ENCODE peak calls at places on chromosome 12, in eight cellular contexts. One of them, this sample, is unnamed.

GRCh38 chr12:26298785-26299621 is 103.6 kb downstream of the SSPN start:
- DNase-seq in dorsolateral prefrontal cortex: no peak
- DNase-seq in hepatocyte: peak; percentile 41
- DNase-seq in CD4-positive, alpha-beta memory T cell: no peak
- DNase-seq in right lobe of liver: no peak
- DNase-seq in GM23338: peak; percentile 8
- DNase-seq in tibial artery: no peak
- DNase-seq in left ventricle myocardium inferior: no peak
- DNase-seq in this sample: peak; percentile 74

GRCh38 chr12:12926571-12927071 is 25.3 kb downstream of the GPRC5D start:
- DNase-seq in dorsolateral prefrontal cortex: no peak
- DNase-seq in hepatocyte: no peak
- DNase-seq in CD4-positive, alpha-beta memory T cell: no peak
- DNase-seq in right lobe of liver: no peak
- DNase-seq in GM23338: no peak
- DNase-seq in tibial artery: no peak
- DNase-seq in left ventricle myocardium inferior: no peak
- DNase-seq in this sample: no peak

GRCh38 chr12:68406134-68406576 is 74.0 kb upstream of the MDM1 start:
- DNase-seq in dorsolateral prefrontal cortex: peak; percentile 65
- DNase-seq in hepatocyte: peak; percentile 59
- DNase-seq in CD4-positive, alpha-beta memory T cell: no peak
- DNase-seq in right lobe of liver: peak; percentile 94
- DNase-seq in GM23338: peak; percentile 52
- DNase-seq in tibial artery: peak; percentile 91
- DNase-seq in left ventricle myocardium inferior: peak; percentile 94
- DNase-seq in this sample: peak; percentile 43

GRCh38 chr12:81327458-81327857 is 249.6 kb downstream of the ACSS3 start:
- DNase-seq in dorsolateral prefrontal cortex: no peak
- DNase-seq in hepatocyte: no peak
- DNase-seq in CD4-positive, alpha-beta memory T cell: no peak
- DNase-seq in right lobe of liver: no peak
- DNase-seq in GM23338: no peak
- DNase-seq in tibial artery: no peak
- DNase-seq in left ventricle myocardium inferior: no peak
- DNase-seq in this sample: no peak

GRCh38 chr12:57840701-57841100 is 5.8 kb downstream of the CTDSP2 start:
- DNase-seq in dorsolateral prefrontal cortex: no peak
- DNase-seq in hepatocyte: peak; percentile 59
- DNase-seq in CD4-positive, alpha-beta memory T cell: no peak
- DNase-seq in right lobe of liver: no peak
- DNase-seq in GM23338: no peak
- DNase-seq in tibial artery: no peak
- DNase-seq in left ventricle myocardium inferior: no peak
- DNase-seq in this sample: no peak

GRCh38 chr12:116368196-116369194 is 91.0 kb upstream of the MED13L start:
- DNase-seq in dorsolateral prefrontal cortex: no peak
- DNase-seq in hepatocyte: peak; percentile 79
- DNase-seq in CD4-positive, alpha-beta memory T cell: no peak
- DNase-seq in right lobe of liver: peak; percentile 77
- DNase-seq in GM23338: no peak
- DNase-seq in tibial artery: no peak
- DNase-seq in left ventricle myocardium inferior: no peak
- DNase-seq in this sample: no peak

GRCh38 chr12:51721281-51721940 is 127.1 kb downstream of the FIGNL2 start:
- DNase-seq in dorsolateral prefrontal cortex: peak; percentile 60
- DNase-seq in hepatocyte: peak; percentile 12
- DNase-seq in CD4-positive, alpha-beta memory T cell: peak; percentile 35
- DNase-seq in right lobe of liver: peak; percentile 53
- DNase-seq in GM23338: peak; percentile 90
- DNase-seq in tibial artery: peak; percentile 41
- DNase-seq in left ventricle myocardium inferior: peak; percentile 19
- DNase-seq in this sample: no peak

GRCh38 chr12:71438670-71439361 is 782 bp upstream of the LGR5 start:
- DNase-seq in dorsolateral prefrontal cortex: no peak
- DNase-seq in hepatocyte: peak; percentile 23
- DNase-seq in CD4-positive, alpha-beta memory T cell: no peak
- DNase-seq in right lobe of liver: no peak
- DNase-seq in GM23338: peak; percentile 26
- DNase-seq in tibial artery: no peak
- DNase-seq in left ventricle myocardium inferior: no peak
- DNase-seq in this sample: peak; percentile 19

DNA sequence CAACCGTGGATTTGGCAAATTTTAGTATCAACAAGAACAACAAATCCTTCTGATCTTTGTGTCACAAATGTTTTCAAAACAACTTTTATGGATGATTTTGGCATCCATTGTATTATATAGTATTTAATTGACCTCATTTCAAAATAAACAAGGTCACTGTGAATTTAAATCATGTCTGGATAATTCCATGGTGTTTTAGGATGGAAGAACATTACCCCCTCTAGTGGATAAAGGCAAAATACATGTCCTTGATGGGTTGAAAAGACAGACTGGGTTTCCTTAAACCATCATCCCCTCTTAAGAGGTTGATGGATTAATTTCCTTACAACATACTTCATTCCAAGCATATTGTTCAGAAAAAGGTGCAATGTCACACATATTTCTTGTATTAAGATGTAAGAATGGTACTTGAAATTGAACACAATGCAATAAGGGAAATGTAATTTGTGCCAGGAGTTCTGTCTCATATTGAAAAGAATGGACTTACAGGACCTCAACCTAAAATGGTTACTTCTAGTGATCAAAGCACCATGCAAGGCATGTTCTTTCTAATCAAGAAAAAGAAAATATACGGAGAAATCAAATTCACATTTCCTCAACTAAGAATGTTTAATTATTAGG is 352.0 kb downstream of the BCAT1 start:
- DNase-seq in dorsolateral prefrontal cortex: no peak
- DNase-seq in hepatocyte: peak; percentile 26
- DNase-seq in CD4-positive, alpha-beta memory T cell: no peak
- DNase-seq in right lobe of liver: no peak
- DNase-seq in GM23338: peak; percentile 74
- DNase-seq in tibial artery: no peak
- DNase-seq in left ventricle myocardium inferior: no peak
- DNase-seq in this sample: peak; percentile 77
- H3K27ac ChIP-seq in dorsolateral prefrontal cortex: no peak overlapping the region
- H3K27ac ChIP-seq in hepatocyte: no peak overlapping the region
- H3K27ac ChIP-seq in CD4-positive, alpha-beta memory T cell: no peak overlapping the region
- H3K27ac ChIP-seq in right lobe of liver: no peak overlapping the region
- H3K27ac ChIP-seq in GM23338: no peak overlapping the region
- H3K27ac ChIP-seq in tibial artery: no peak overlapping the region
- H3K27ac ChIP-seq in left ventricle myocardium inferior: no peak overlapping the region
- H3K27ac ChIP-seq in this sample: no peak overlapping the region

GRCh38 chr12:112153181-112153899 is 28.0 kb downstream of the TRAFD1 start:
- DNase-seq in dorsolateral prefrontal cortex: peak; percentile 21
- DNase-seq in hepatocyte: no peak
- DNase-seq in CD4-positive, alpha-beta memory T cell: no peak
- DNase-seq in right lobe of liver: no peak
- DNase-seq in GM23338: no peak
- DNase-seq in tibial artery: no peak
- DNase-seq in left ventricle myocardium inferior: no peak
- DNase-seq in this sample: no peak
- H3K27ac ChIP-seq in dorsolateral prefrontal cortex: no peak overlapping the region
- H3K27ac ChIP-seq in hepatocyte: no peak overlapping the region
- H3K27ac ChIP-seq in CD4-positive, alpha-beta memory T cell: no peak overlapping the region
- H3K27ac ChIP-seq in right lobe of liver: no peak overlapping the region
- H3K27ac ChIP-seq in GM23338: no peak overlapping the region
- H3K27ac ChIP-seq in tibial artery: no peak overlapping the region
- H3K27ac ChIP-seq in left ventricle myocardium inferior: no peak overlapping the region
- H3K27ac ChIP-seq in this sample: no peak overlapping the region

GRCh38 chr12:122099280-122099749 is 20.8 kb downstream of the MLXIP start:
- DNase-seq in dorsolateral prefrontal cortex: no peak
- DNase-seq in hepatocyte: no peak
- DNase-seq in CD4-positive, alpha-beta memory T cell: peak; percentile 23
- DNase-seq in right lobe of liver: no peak
- DNase-seq in GM23338: no peak
- DNase-seq in tibial artery: no peak
- DNase-seq in left ventricle myocardium inferior: no peak
- DNase-seq in this sample: no peak
- H3K27ac ChIP-seq in dorsolateral prefrontal cortex: peak overlapping the region; percentile 87
- H3K27ac ChIP-seq in hepatocyte: peak overlapping the region; percentile 94
- H3K27ac ChIP-seq in CD4-positive, alpha-beta memory T cell: peak overlapping the region; percentile 29
- H3K27ac ChIP-seq in right lobe of liver: no peak overlapping the region
- H3K27ac ChIP-seq in GM23338: no peak overlapping the region
- H3K27ac ChIP-seq in tibial artery: peak overlapping the region; percentile 80
- H3K27ac ChIP-seq in left ventricle myocardium inferior: peak overlapping the region; percentile 88
- H3K27ac ChIP-seq in this sample: no peak overlapping the region

DNA sequence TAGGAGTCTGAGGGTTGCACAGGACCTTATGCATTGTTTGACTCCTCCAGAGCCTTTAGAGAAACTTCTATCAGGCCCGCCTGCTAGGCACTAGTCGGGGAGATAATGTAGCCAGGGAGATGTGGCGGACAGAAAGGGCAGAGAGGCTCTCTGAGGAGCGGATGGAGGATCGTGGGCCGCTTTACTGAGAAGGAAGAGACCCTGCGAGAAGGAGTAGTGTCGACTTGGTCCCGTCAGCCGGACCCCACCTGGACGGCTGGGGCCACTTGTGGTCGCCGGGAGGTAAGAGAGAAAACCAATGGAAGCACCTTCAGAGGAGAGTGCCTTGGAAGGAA is 467 bp upstream of the MCRS1 start:
- DNase-seq in dorsolateral prefrontal cortex: no peak
- DNase-seq in hepatocyte: no peak
- DNase-seq in CD4-positive, alpha-beta memory T cell: no peak
- DNase-seq in right lobe of liver: no peak
- DNase-seq in GM23338: no peak
- DNase-seq in tibial artery: no peak
- DNase-seq in left ventricle myocardium inferior: no peak
- DNase-seq in this sample: no peak
- H3K27ac ChIP-seq in dorsolateral prefrontal cortex: no peak overlapping the region
- H3K27ac ChIP-seq in hepatocyte: peak overlapping the region; percentile 97
- H3K27ac ChIP-seq in CD4-positive, alpha-beta memory T cell: peak overlapping the region; percentile 89
- H3K27ac ChIP-seq in right lobe of liver: peak overlapping the region; percentile 88
- H3K27ac ChIP-seq in GM23338: peak overlapping the region; percentile 83
- H3K27ac ChIP-seq in tibial artery: peak overlapping the region; percentile 84
- H3K27ac ChIP-seq in left ventricle myocardium inferior: peak overlapping the region; percentile 97
- H3K27ac ChIP-seq in this sample: peak overlapping the region; percentile 96

DNA sequence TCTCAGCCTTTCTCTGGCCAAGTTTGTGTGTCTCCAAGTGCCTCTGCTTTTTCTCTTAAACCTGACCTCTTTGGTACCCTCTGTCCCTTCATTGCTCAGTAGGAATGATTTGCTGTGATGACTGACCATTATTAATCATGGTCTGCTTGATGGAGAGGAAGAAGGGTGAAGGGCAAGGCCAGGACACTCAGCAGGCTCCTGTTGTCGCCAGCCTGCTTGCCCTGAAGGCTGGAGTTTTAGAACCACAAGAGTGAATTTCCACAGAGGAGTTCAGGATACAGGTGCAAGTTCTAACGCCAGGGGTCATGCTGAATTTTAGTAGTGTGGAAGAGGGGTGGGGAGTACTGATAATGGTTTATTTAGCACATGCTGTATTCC is 2.8 kb upstream of the ITGA5 start:
- DNase-seq in dorsolateral prefrontal cortex: no peak
- DNase-seq in hepatocyte: no peak
- DNase-seq in CD4-positive, alpha-beta memory T cell: no peak
- DNase-seq in right lobe of liver: no peak
- DNase-seq in GM23338: no peak
- DNase-seq in tibial artery: no peak
- DNase-seq in left ventricle myocardium inferior: no peak
- DNase-seq in this sample: no peak
- H3K27ac ChIP-seq in dorsolateral prefrontal cortex: no peak overlapping the region
- H3K27ac ChIP-seq in hepatocyte: no peak overlapping the region
- H3K27ac ChIP-seq in CD4-positive, alpha-beta memory T cell: no peak overlapping the region
- H3K27ac ChIP-seq in right lobe of liver: no peak overlapping the region
- H3K27ac ChIP-seq in GM23338: no peak overlapping the region
- H3K27ac ChIP-seq in tibial artery: peak overlapping the region; percentile 98
- H3K27ac ChIP-seq in left ventricle myocardium inferior: peak overlapping the region; percentile 89
- H3K27ac ChIP-seq in this sample: no peak overlapping the region

GRCh38 chr12:122889658-122890561 is 6.0 kb downstream of the VPS37B start:
- DNase-seq in dorsolateral prefrontal cortex: no peak
- DNase-seq in hepatocyte: no peak
- DNase-seq in CD4-positive, alpha-beta memory T cell: no peak
- DNase-seq in right lobe of liver: no peak
- DNase-seq in GM23338: no peak
- DNase-seq in tibial artery: no peak
- DNase-seq in left ventricle myocardium inferior: no peak
- DNase-seq in this sample: no peak
- H3K27ac ChIP-seq in dorsolateral prefrontal cortex: no peak overlapping the region
- H3K27ac ChIP-seq in hepatocyte: peak overlapping the region; percentile 91
- H3K27ac ChIP-seq in CD4-positive, alpha-beta memory T cell: no peak overlapping the region
- H3K27ac ChIP-seq in right lobe of liver: peak overlapping the region; percentile 83
- H3K27ac ChIP-seq in GM23338: no peak overlapping the region
- H3K27ac ChIP-seq in tibial artery: no peak overlapping the region
- H3K27ac ChIP-seq in left ventricle myocardium inferior: peak overlapping the region; percentile 93
- H3K27ac ChIP-seq in this sample: no peak overlapping the region

GRCh38 chr12:11884661-11885060 is 186.1 kb upstream of the BCL2L14 start:
- DNase-seq in dorsolateral prefrontal cortex: no peak
- DNase-seq in hepatocyte: no peak
- DNase-seq in CD4-positive, alpha-beta memory T cell: no peak
- DNase-seq in right lobe of liver: no peak
- DNase-seq in GM23338: no peak
- DNase-seq in tibial artery: no peak
- DNase-seq in left ventricle myocardium inferior: no peak
- DNase-seq in this sample: no peak
- H3K27ac ChIP-seq in dorsolateral prefrontal cortex: no peak overlapping the region
- H3K27ac ChIP-seq in hepatocyte: peak overlapping the region; percentile 88
- H3K27ac ChIP-seq in CD4-positive, alpha-beta memory T cell: no peak overlapping the region
- H3K27ac ChIP-seq in right lobe of liver: peak overlapping the region; percentile 26
- H3K27ac ChIP-seq in GM23338: no peak overlapping the region
- H3K27ac ChIP-seq in tibial artery: peak overlapping the region; percentile 9
- H3K27ac ChIP-seq in left ventricle myocardium inferior: peak overlapping the region; percentile 63
- H3K27ac ChIP-seq in this sample: no peak overlapping the region